ENCODE peak calls at places on chromosomes 2 and 18, in six cellular contexts. One of them, this sample, is unnamed.

GRCh38 chr2:9089831-9090230 is 86.3 kb upstream of the MBOAT2 start:
- DNase-seq in GM12878: no peak
- DNase-seq in HepG2: no peak
- DNase-seq in SK-N-SH: no peak
- DNase-seq in K562: no peak
- DNase-seq in H1: no peak
- DNase-seq in this sample: no peak

GRCh38 chr2:196166876-196167275 is 4.5 kb downstream of the STK17B start:
- DNase-seq in K562: peak
- DNase-seq in H1: no peak
- DNase-seq in HepG2: no peak
- DNase-seq in GM12878: no peak
- DNase-seq in SK-N-SH: no peak
- DNase-seq in this sample: peak

GRCh38 chr2:110206056-110206455 is 1.2 kb upstream of the NPHP1 start:
- DNase-seq in K562: peak
- DNase-seq in HepG2: no peak
- DNase-seq in GM12878: no peak
- DNase-seq in H1: no peak
- DNase-seq in SK-N-SH: no peak
- DNase-seq in this sample: no peak

GRCh38 chr2:111898703-111899514 is 502 bp downstream of the MERTK start:
- DNase-seq in H1: no peak
- DNase-seq in SK-N-SH: no peak
- DNase-seq in GM12878: no peak
- DNase-seq in HepG2: no peak
- DNase-seq in K562: no peak
- DNase-seq in this sample: no peak

GRCh38 chr2:58427572-58428285 is 186.6 kb upstream of the FANCL start:
- DNase-seq in H1: peak
- DNase-seq in HepG2: peak
- DNase-seq in K562: peak
- DNase-seq in GM12878: no peak
- DNase-seq in SK-N-SH: peak
- DNase-seq in this sample: peak

GRCh38 chr2:210092791-210093190 is 78.4 kb downstream of the KANSL1L start:
- DNase-seq in SK-N-SH: no peak
- DNase-seq in GM12878: no peak
- DNase-seq in HepG2: no peak
- DNase-seq in K562: no peak
- DNase-seq in H1: no peak
- DNase-seq in this sample: no peak

GRCh38 chr2:95240091-95240490 is 32.8 kb downstream of the ZNF892 start:
- DNase-seq in SK-N-SH: no peak
- DNase-seq in H1: no peak
- DNase-seq in K562: no peak
- DNase-seq in GM12878: no peak
- DNase-seq in HepG2: no peak
- DNase-seq in this sample: no peak

GRCh38 chr18:28161608-28162599 is 15.0 kb downstream of the CDH2 start:
- DNase-seq in GM12878: no peak
- DNase-seq in SK-N-SH: no peak
- DNase-seq in HepG2: peak
- DNase-seq in K562: no peak
- DNase-seq in H1: no peak
- DNase-seq in this sample: no peak

GRCh38 chr2:226489765-226490164 is 309.9 kb downstream of the IRS1 start:
- DNase-seq in SK-N-SH: no peak
- DNase-seq in H1: no peak
- DNase-seq in K562: no peak
- DNase-seq in GM12878: peak
- DNase-seq in HepG2: no peak
- DNase-seq in this sample: no peak

GRCh38 chr2:38233231-38233983 is 143.7 kb downstream of the ATL2 start:
- DNase-seq in SK-N-SH: no peak
- DNase-seq in HepG2: no peak
- DNase-seq in GM12878: no peak
- DNase-seq in H1: no peak
- DNase-seq in K562: no peak
- DNase-seq in this sample: no peak

GRCh38 chr18:37317486-37317885 is 248.1 kb downstream of the CELF4 start:
- DNase-seq in HepG2: no peak
- DNase-seq in GM12878: no peak
- DNase-seq in K562: no peak
- DNase-seq in H1: no peak
- DNase-seq in SK-N-SH: no peak
- DNase-seq in this sample: no peak

GRCh38 chr2:212364106-212364505 is 174.5 kb downstream of the ERBB4 start:
- DNase-seq in HepG2: no peak
- DNase-seq in GM12878: no peak
- DNase-seq in K562: no peak
- DNase-seq in H1: no peak
- DNase-seq in SK-N-SH: no peak
- DNase-seq in this sample: no peak

GRCh38 chr18:2139676-2140075 is 431.6 kb downstream of the METTL4 start:
- DNase-seq in GM12878: no peak
- DNase-seq in H1: no peak
- DNase-seq in SK-N-SH: no peak
- DNase-seq in HepG2: no peak
- DNase-seq in K562: no peak
- DNase-seq in this sample: no peak

GRCh38 chr2:170747921-170748320 is 22.3 kb upstream of the ERICH2 start:
- DNase-seq in HepG2: no peak
- DNase-seq in K562: peak
- DNase-seq in SK-N-SH: no peak
- DNase-seq in GM12878: no peak
- DNase-seq in H1: no peak
- DNase-seq in this sample: no peak

GRCh38 chr2:71323386-71323785 is 8.2 kb upstream of the ZNF638 start:
- DNase-seq in K562: no peak
- DNase-seq in HepG2: no peak
- DNase-seq in SK-N-SH: no peak
- DNase-seq in GM12878: no peak
- DNase-seq in H1: no peak
- DNase-seq in this sample: no peak

GRCh38 chr2:211306929-211307328 is 750.5 kb downstream of the CPS1 start:
- DNase-seq in H1: no peak
- DNase-seq in GM12878: no peak
- DNase-seq in HepG2: no peak
- DNase-seq in SK-N-SH: no peak
- DNase-seq in K562: no peak
- DNase-seq in this sample: no peak

GRCh38 chr2:144695661-144696060 is 175.7 kb upstream of the ZEB2 start:
- DNase-seq in GM12878: no peak
- DNase-seq in HepG2: no peak
- DNase-seq in H1: no peak
- DNase-seq in K562: no peak
- DNase-seq in SK-N-SH: no peak
- DNase-seq in this sample: no peak

GRCh38 chr2:102806250-102806837 is 44.5 kb downstream of the TMEM182 start:
- DNase-seq in GM12878: no peak
- DNase-seq in SK-N-SH: peak
- DNase-seq in K562: peak
- DNase-seq in H1: peak
- DNase-seq in HepG2: peak
- DNase-seq in this sample: peak

GRCh38 chr18:67710639-67711038 is 194.1 kb upstream of the DSEL start:
- DNase-seq in GM12878: no peak
- DNase-seq in K562: no peak
- DNase-seq in HepG2: peak
- DNase-seq in H1: peak
- DNase-seq in SK-N-SH: no peak
- DNase-seq in this sample: no peak

GRCh38 chr2:30237346-30238142 is 6.2 kb downstream of the LBH start:
- DNase-seq in GM12878: no peak
- DNase-seq in K562: no peak
- DNase-seq in HepG2: no peak
- DNase-seq in SK-N-SH: no peak
- DNase-seq in H1: no peak
- DNase-seq in this sample: no peak

GRCh38 chr2:30236591-30237245 is 5.4 kb downstream of the LBH start:
- DNase-seq in SK-N-SH: no peak
- DNase-seq in K562: no peak
- DNase-seq in H1: no peak
- DNase-seq in HepG2: no peak
- DNase-seq in GM12878: no peak
- DNase-seq in this sample: no peak

GRCh38 chr2:30240162-30240696 is 8.9 kb downstream of the LBH start:
- DNase-seq in H1: no peak
- DNase-seq in HepG2: no peak
- DNase-seq in SK-N-SH: no peak
- DNase-seq in K562: peak
- DNase-seq in GM12878: no peak
- DNase-seq in this sample: no peak

GRCh38 chr2:30238143-30238800 is 6.9 kb downstream of the LBH start:
- DNase-seq in H1: no peak
- DNase-seq in SK-N-SH: no peak
- DNase-seq in HepG2: no peak
- DNase-seq in GM12878: no peak
- DNase-seq in K562: no peak
- DNase-seq in this sample: no peak

DNA sequence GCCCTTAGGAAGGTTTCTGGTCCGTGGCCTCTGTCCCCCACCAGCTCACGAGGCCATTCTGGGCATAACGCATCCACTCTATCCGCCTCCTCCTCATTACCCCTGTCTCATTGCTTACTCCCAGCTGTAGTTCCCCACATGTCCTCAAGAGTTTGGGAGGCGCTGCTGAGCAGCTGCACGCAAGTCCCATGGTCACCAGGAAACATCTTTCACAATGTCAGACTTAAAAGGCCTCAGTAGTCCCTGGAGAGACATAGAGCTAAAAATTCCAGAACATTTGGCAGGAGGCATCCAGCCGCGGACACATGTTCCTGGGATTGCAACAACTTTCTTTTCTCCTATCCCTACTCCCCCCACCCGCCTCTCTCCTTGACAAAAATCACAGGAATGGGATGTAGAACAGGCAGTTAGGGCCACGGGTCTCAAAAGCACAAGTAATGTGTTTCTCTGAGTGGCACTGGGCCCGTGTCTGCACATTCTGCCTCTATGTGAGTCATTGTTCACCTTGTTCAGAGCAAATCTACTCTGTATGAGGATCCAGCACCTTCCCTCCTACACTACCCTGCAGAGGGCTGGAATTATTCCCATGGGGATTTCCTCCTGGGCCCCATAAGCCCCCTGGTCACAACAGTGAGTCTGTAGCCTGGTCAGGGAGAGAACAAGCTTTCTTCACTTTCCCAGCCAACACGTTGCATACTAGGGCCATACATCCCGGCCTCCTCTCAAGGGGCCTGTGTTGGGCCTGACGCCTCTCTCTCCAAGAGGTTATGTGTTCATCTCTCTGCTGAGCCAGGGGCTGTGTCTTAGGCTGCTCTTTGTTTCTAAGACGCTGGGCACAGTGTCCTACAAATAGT is 8.2 kb downstream of the LBH start:
- DNase-seq in GM12878: no peak
- DNase-seq in SK-N-SH: peak
- DNase-seq in HepG2: peak
- DNase-seq in K562: peak
- DNase-seq in H1: peak
- DNase-seq in this sample: peak
- H3K4me3 ChIP-seq in GM12878: no peak
- H3K4me3 ChIP-seq in SK-N-SH: no peak
- H3K4me3 ChIP-seq in HepG2: no peak
- H3K4me3 ChIP-seq in K562: no peak
- H3K4me3 ChIP-seq in H1: no peak
- H3K4me3 ChIP-seq in this sample: no peak

DNA sequence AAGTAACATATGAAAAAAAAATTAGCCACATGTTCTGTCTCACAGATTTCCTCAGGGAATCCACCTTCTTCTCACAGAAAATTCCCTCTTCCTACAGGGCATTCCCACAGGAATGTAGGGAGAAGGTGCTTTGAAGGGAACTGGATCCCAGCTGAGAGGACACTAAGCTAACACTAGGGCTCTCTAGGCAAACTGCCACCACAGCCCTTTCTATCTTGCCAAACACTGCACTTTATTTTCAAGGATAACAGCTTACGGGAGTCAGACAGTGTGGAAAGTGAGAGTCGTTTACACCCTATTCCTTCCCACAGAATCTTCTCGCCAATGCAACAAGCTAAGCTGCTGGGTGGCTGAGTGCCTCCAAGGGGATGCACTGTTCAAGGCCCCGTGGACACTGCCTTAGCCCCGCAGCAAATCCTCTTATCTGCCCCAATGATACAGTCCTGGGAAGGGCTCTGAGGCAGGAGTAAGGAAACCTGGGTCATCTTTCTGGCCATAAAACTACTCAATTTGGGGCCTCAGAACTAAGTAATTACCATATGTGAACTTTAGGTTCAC is 76.9 kb downstream of the CCDC93 start:
- DNase-seq in SK-N-SH: no peak
- DNase-seq in HepG2: no peak
- DNase-seq in K562: no peak
- DNase-seq in GM12878: no peak
- DNase-seq in H1: no peak
- DNase-seq in this sample: no peak
- TF ChIP-seq CTCF in SK-N-SH: no peak
- TF ChIP-seq CTCF in HepG2: no peak
- TF ChIP-seq CTCF in K562: no peak
- TF ChIP-seq CTCF in GM12878: no peak
- TF ChIP-seq CTCF in H1: no peak
- TF ChIP-seq CTCF in this sample: no peak

GRCh38 chr18:75218524-75218923 is 7.9 kb downstream of the TSHZ1 start:
- DNase-seq in HepG2: no peak
- DNase-seq in SK-N-SH: no peak
- DNase-seq in K562: no peak
- DNase-seq in GM12878: no peak
- DNase-seq in H1: no peak
- DNase-seq in this sample: no peak
- TF ChIP-seq GABPA in HepG2: no peak
- TF ChIP-seq GABPA in SK-N-SH: no peak
- TF ChIP-seq GABPA in K562: no peak
- TF ChIP-seq GABPA in GM12878: no peak
- TF ChIP-seq GABPA in H1: no peak
- TF ChIP-seq GABPA in this sample: no peak

GRCh38 chr2:166081852-166082251 is 46.0 kb downstream of the SCN1A start:
- DNase-seq in SK-N-SH: no peak
- DNase-seq in GM12878: no peak
- DNase-seq in HepG2: peak
- DNase-seq in K562: no peak
- DNase-seq in H1: no peak
- DNase-seq in this sample: no peak

GRCh38 chr2:166084301-166084700 is 43.5 kb downstream of the SCN1A start:
- DNase-seq in K562: no peak
- DNase-seq in H1: no peak
- DNase-seq in HepG2: no peak
- DNase-seq in SK-N-SH: no peak
- DNase-seq in GM12878: no peak
- DNase-seq in this sample: no peak

DNA sequence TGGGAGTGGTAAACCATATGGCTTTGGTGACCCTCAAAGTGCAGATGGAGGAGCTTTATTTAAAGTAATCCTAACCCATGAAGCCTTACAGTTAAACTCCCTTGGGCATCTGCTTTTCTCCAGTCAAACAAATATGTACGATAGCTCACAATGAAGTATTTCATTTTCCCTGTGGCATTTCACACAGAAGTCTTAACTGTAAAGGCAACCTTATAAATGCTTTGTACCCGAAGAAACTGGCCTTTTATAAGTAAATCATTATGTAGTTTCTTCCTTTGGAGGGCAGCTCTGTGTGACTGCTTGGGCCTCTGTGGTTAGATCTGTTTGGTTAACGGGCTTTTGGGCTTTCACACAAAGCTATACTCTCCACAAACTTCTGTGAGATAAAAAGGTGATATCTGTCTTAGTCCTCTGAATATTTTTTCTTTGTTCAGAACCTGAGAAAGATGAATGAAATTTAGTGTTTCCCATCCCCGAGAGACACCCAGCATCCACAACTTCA is 46.6 kb downstream of the SCN1A start:
- DNase-seq in H1: no peak
- DNase-seq in K562: no peak
- DNase-seq in GM12878: no peak
- DNase-seq in HepG2: no peak
- DNase-seq in SK-N-SH: no peak
- DNase-seq in this sample: no peak
- H3K4me3 ChIP-seq in H1: no peak
- H3K4me3 ChIP-seq in K562: no peak
- H3K4me3 ChIP-seq in GM12878: no peak
- H3K4me3 ChIP-seq in HepG2: no peak
- H3K4me3 ChIP-seq in SK-N-SH: no peak
- H3K4me3 ChIP-seq in this sample: no peak